ENCODE peak calls at places on chromosomes 13 and 19, in eight cellular contexts. X is uterus; C is MM.1S; T is cardiac muscle cell; I is CD8-positive, alpha-beta T cell; S is fibroblast of lung; O is fibroblast of pulmonary artery; W is left ventricle myocardium inferior. F is an unnamed sample.

GRCh38 chr19:296476-297225 is 5.4 kb upstream of the PLPP2 start:
- DNase-seq in X (no peak), C (peak), I (no peak), S (no peak), O (no peak), W (no peak), T (no peak), F (no peak)

GRCh38 chr13:52599853-52600603 is 42.2 kb upstream of the HNRNPA1L2 start:
- DNase-seq in X (peak), T (peak), I (no peak), W (peak), S (peak), C (peak), O (peak), F (no peak)

GRCh38 chr19:47264629-47265028 is 8.3 kb downstream of the CCDC9 start:
- DNase-seq in X (no peak), W (no peak), T (no peak), C (no peak), S (no peak), O (no peak), I (no peak), F (no peak)

GRCh38 chr13:44989941-44990340 is 603 bp downstream of the GPALPP1 start:
- DNase-seq in C (no peak), T (peak), X (no peak), O (no peak), I (no peak), S (peak), W (no peak), F (no peak)

GRCh38 chr13:107124129-107124718 is 556.3 kb upstream of the ARGLU1 start:
- DNase-seq in X (no peak), I (no peak), W (no peak), C (peak), S (peak), T (peak), O (peak), F (no peak)

GRCh38 chr19:3443840-3444694 is 36.3 kb downstream of the SMIM24 start:
- DNase-seq in S (peak), I (no peak), W (peak), O (peak), T (peak), X (no peak), C (no peak), F (no peak)

GRCh38 chr19:46015961-46016425 is 6.9 kb downstream of the PGLYRP1 start:
- DNase-seq in X (no peak), W (no peak), T (no peak), S (no peak), I (peak), O (no peak), C (peak), F (no peak)

GRCh38 chr13:23794267-23795161 is 94.7 kb downstream of the MIPEP start:
- DNase-seq in X (no peak), W (no peak), C (peak), T (peak), I (no peak), S (peak), O (peak), F (no peak)

GRCh38 chr19:15779756-15780476 is 7.5 kb upstream of the OR10H5 start:
- DNase-seq in S (no peak), X (peak), O (peak), C (no peak), I (no peak), T (peak), W (peak), F (no peak)

GRCh38 chr19:13091400-13092161 is 11.1 kb downstream of the LYL1 start:
- DNase-seq in T (peak), S (peak), I (no peak), C (no peak), O (peak), X (peak), W (peak), F (no peak)

GRCh38 chr13:71115301-71115700 is 751.7 kb downstream of the DACH1 start:
- DNase-seq in T (no peak), C (no peak), X (no peak), I (no peak), S (no peak), O (no peak), W (no peak), F (no peak)

GRCh38 chr13:99981115-99982020 is at the start of gene ZIC2:
- DNase-seq in C (peak), S (no peak), X (no peak), O (no peak), I (no peak), W (no peak), T (peak), F (no peak)

GRCh38 chr13:25965596-25965995 is 86.2 kb downstream of the SHISA2 start:
- DNase-seq in O (no peak), W (no peak), I (no peak), T (no peak), S (no peak), X (no peak), C (no peak), F (no peak)

GRCh38 chr19:37227996-37228395 is 10.0 kb downstream of the ZNF383 start:
- DNase-seq in C (peak), T (no peak), X (no peak), I (no peak), O (no peak), S (no peak), W (no peak), F (no peak)

GRCh38 chr13:99911069-99911964 is 60.2 kb downstream of the ZIC5 start:
- DNase-seq in O (no peak), T (no peak), W (no peak), I (no peak), C (no peak), S (no peak), X (no peak), F (no peak)

GRCh38 chr13:28297341-28297740 is 159.0 kb downstream of the PAN3 start:
- DNase-seq in C (no peak), W (no peak), T (no peak), I (no peak), O (no peak), X (no peak), S (no peak), F (no peak)

GRCh38 chr19:4115050-4115817 is 8.7 kb downstream of the MAP2K2 start:
- DNase-seq in C (peak), O (no peak), T (no peak), X (no peak), I (peak), W (peak), S (no peak), F (peak)

GRCh38 chr19:10567696-10568443 is 909 bp downstream of the CDKN2D start:
- DNase-seq in O (no peak), T (no peak), X (no peak), C (no peak), W (no peak), I (no peak), S (no peak), F (no peak)

GRCh38 chr19:5434970-5435641 is 20.1 kb upstream of the ZNRF4 start:
- DNase-seq in T (peak), X (no peak), O (peak), S (peak), C (no peak), I (no peak), W (no peak), F (no peak)

GRCh38 chr13:77701305-77701704 is 3.8 kb downstream of the SLAIN1 start:
- DNase-seq in I (no peak), W (no peak), T (no peak), S (no peak), C (no peak), O (no peak), X (no peak), F (no peak)

GRCh38 chr13:37598572-37598971 is at the start of gene POSTN:
- DNase-seq in I (no peak), C (no peak), T (peak), S (no peak), W (no peak), O (peak), X (no peak), F (no peak)

GRCh38 chr19:54216869-54217268 is 5.9 kb downstream of the LILRB3 start:
- DNase-seq in O (no peak), X (no peak), S (no peak), C (no peak), W (no peak), T (no peak), I (no peak), F (no peak)

GRCh38 chr19:57034544-57034943 is 85.2 kb upstream of the USP29 start:
- DNase-seq in O (no peak), I (no peak), C (no peak), W (no peak), X (no peak), T (no peak), S (no peak), F (no peak)

GRCh38 chr13:71460179-71460578 is 406.8 kb downstream of the DACH1 start:
- DNase-seq in W (no peak), S (no peak), O (peak), C (no peak), X (no peak), T (peak), I (no peak), F (no peak)

GRCh38 chr19:38707512-38708114 is 36.7 kb downstream of the CAPN12 start:
- DNase-seq in X (peak), W (peak), S (no peak), I (no peak), C (no peak), T (peak), O (peak), F (no peak)

GRCh38 chr13:79538757-79539156 is 57.8 kb downstream of the NDFIP2 start:
- DNase-seq in X (no peak), S (no peak), T (no peak), I (no peak), W (no peak), C (no peak), O (no peak), F (no peak)
- TF ChIP-seq CTCF in X (no peak), S (no peak), T (no peak), I (no peak), W (no peak), C (no peak), O (no peak), F (no peak)

DNA sequence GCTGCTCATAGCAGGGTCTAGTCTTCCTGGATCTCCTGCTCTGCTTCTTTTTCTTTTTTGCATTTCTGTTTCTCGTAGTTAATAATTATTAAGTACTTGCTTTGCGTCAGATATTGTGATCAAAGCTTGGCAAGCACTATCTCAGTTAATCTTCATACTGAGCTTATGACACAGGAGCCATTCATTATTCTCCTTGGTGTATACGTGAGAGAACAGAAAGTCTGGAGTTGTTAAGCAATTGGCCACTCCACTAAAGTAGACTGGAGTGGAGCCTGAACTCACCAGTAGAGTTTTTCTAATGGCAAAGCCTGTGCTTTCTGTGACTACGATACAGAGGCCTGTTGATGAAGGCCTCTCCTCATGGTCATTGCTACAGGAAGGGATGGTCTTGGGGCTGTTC is 285.9 kb downstream of the RFC3 start:
- DNase-seq in C (no peak), O (no peak), I (no peak), X (no peak), S (no peak), T (no peak), W (no peak), F (no peak)
- H3K4me3 ChIP-seq in C (no peak), O (no peak), I (no peak), X (no peak), S (no peak), T (no peak), W (no peak), F (no peak)

GRCh38 chr13:59487883-59488282 is 675.8 kb downstream of the DIAPH3 start:
- DNase-seq in X (no peak), O (no peak), C (no peak), S (no peak), I (no peak), W (no peak), T (no peak), F (no peak)
- TF ChIP-seq CTCF in X (no peak), O (no peak), C (no peak), S (no peak), I (no peak), W (no peak), T (no peak), F (no peak)

GRCh38 chr19:50325310-50326100 is 3.7 kb downstream of the KCNC3 start:
- DNase-seq in O (peak), T (peak), X (no peak), S (peak), I (peak), C (peak), W (peak), F (no peak)
- H3K4me3 ChIP-seq in O (no peak), T (peak), X (no peak), S (no peak), I (no peak), C (no peak), W (peak), F (no peak)

GRCh38 chr19:14516746-14517438 is 1.3 kb downstream of the DNAJB1 start:
- DNase-seq in X (no peak), C (no peak), I (no peak), W (no peak), T (no peak), S (no peak), O (no peak), F (no peak)

GRCh38 chr19:14516048-14516534 is 2.1 kb downstream of the DNAJB1 start:
- DNase-seq in S (no peak), O (no peak), C (no peak), W (no peak), I (no peak), T (no peak), X (no peak), F (no peak)

GRCh38 chr19:14515501-14516047 is 2.6 kb downstream of the DNAJB1 start:
- DNase-seq in C (no peak), W (no peak), O (no peak), S (no peak), I (no peak), T (no peak), X (no peak), F (no peak)

GRCh38 chr19:14512420-14512961 is 5.7 kb downstream of the DNAJB1 start:
- DNase-seq in S (no peak), T (no peak), C (no peak), X (no peak), O (no peak), W (no peak), I (no peak), F (no peak)

DNA sequence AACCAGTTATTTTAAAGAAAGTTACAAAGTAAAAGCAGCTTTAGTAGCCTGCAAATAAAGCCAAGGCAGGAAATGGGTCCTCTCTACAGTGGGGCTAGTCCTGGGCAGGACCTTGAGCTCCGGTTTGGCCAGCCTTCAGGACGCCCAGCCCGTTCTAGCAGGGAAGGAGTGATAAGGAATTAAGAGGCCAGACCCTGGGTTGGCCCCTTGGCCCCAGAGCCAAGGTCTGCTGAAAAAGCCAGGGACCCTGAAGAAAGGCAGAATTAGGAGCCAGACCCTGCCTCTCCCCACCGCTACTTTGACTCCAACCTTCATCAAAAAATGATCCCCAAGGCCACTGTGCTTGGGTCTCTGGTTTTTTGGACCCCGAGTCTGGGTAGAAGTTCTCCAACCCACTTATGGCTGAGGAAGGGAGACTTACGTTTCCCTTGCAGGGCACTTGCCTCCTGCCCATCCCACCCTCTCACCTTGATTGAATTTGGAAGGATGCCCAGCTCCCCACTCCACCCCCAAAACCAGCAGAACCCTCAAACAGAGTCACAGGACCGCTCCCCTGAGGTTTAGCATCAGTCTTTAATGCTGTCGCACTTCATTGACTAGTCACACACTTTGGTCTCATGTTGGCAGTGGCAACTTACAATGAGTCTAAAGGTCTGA is 3.9 kb downstream of the DNAJB1 start:
- DNase-seq in S (no peak), C (no peak), I (no peak), W (no peak), O (no peak), X (no peak), T (no peak), F (no peak)
- TF ChIP-seq CTCF in S (no peak), C (no peak), I (no peak), W (no peak), O (no peak), X (no peak), T (no peak), F (no peak)

DNA sequence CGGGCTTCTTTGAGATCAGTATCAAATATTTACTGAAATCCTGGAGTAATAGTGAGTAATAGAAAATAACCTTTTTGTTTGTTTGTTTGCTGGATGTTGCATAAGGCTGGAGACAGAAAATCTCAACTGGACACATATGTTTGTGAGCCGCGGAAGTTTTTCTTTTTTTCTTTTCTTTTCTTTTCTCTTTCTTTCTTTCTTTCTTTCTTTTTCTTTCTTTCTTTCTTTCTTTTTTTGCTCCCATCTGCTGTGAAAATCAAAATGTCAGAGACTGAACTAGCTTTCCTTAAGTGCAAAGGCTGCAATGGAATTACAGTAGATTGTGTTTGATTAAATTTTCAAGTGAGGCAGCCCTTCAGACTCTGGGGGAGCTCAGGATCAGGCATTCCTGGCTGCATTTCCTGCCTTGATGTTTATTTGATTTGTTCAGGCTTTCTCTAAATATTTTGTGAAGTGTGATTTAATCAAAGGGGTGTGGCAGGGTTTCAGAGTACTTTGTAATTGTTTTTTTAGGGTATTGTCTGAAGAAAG is 306 bp downstream of the FRY start:
- DNase-seq in C (no peak), T (no peak), W (no peak), S (peak), I (no peak), O (no peak), X (no peak), F (no peak)
- H3K4me3 ChIP-seq in C (peak), T (peak), W (peak), S (peak), I (peak), O (peak), X (peak), F (peak)